ENCODE peak calls at places on chromosome 19, in nine cellular contexts. F, L, E, W, S, R, I, J and N are unnamed samples.

GRCh38 chr19:8552810-8553209 is 24.4 kb downstream of the MYO1F start:
- DNase-seq in W (no peak), I (no peak), L (peak), S (no peak), F (no peak), J (no peak), E (peak), R (peak), N (no peak)

GRCh38 chr19:2977686-2978466 is 512 bp downstream of the TLE6 start:
- DNase-seq in F (no peak), L (no peak), W (no peak), R (peak), S (no peak), J (no peak), I (no peak), E (no peak), N (no peak)

GRCh38 chr19:18879579-18880373 is 16.2 kb downstream of the CERS1 start:
- DNase-seq in J (no peak), S (peak), E (peak), W (peak), I (no peak), L (no peak), R (peak), F (no peak), N (no peak)

GRCh38 chr19:6519289-6519688 is 11.5 kb upstream of the TNFSF9 start:
- DNase-seq in L (no peak), J (no peak), S (no peak), E (peak), W (no peak), I (no peak), R (no peak), F (no peak), N (no peak)

GRCh38 chr19:4567584-4568071 is 8.1 kb upstream of the SEMA6B start:
- DNase-seq in E (peak), R (peak), I (peak), L (no peak), F (no peak), J (no peak), W (peak), S (peak), N (peak)

GRCh38 chr19:41563847-41564514 is 12.0 kb upstream of the CEACAM21 start:
- DNase-seq in W (no peak), I (peak), S (no peak), E (no peak), L (no peak), F (no peak), J (no peak), R (no peak), N (no peak)

GRCh38 chr19:4584670-4585460 is 25.4 kb upstream of the SEMA6B start:
- DNase-seq in R (peak), I (no peak), L (peak), S (no peak), F (no peak), J (peak), W (no peak), E (no peak), N (no peak)

GRCh38 chr19:36436531-36436930 is 18.1 kb upstream of the ZFP82 start:
- DNase-seq in J (no peak), L (peak), R (no peak), F (no peak), I (no peak), E (no peak), S (no peak), W (no peak), N (no peak)

GRCh38 chr19:24059572-24060295 is 27.3 kb upstream of the ZNF254 start:
- DNase-seq in R (no peak), W (no peak), J (no peak), F (no peak), S (no peak), I (no peak), L (no peak), E (no peak), N (no peak)

GRCh38 chr19:15114153-15114540 is 6.9 kb downstream of the SYDE1 start:
- DNase-seq in W (no peak), F (no peak), I (no peak), J (no peak), E (no peak), R (no peak), L (no peak), S (no peak), N (no peak)

GRCh38 chr19:46714523-46715106 is 2.3 kb downstream of the PRKD2 start:
- DNase-seq in J (no peak), F (no peak), W (no peak), R (no peak), I (peak), E (no peak), S (no peak), L (no peak), N (peak)

GRCh38 chr19:21094347-21095025 is 12.5 kb downstream of the ZNF714 start:
- DNase-seq in I (no peak), F (no peak), S (no peak), J (no peak), W (no peak), R (no peak), L (no peak), E (no peak), N (no peak)

GRCh38 chr19:42252365-42253244 is 2.3 kb downstream of the ERF start:
- DNase-seq in S (no peak), F (peak), J (peak), W (no peak), R (peak), L (no peak), E (no peak), I (peak), N (no peak)

GRCh38 chr19:6963937-6964336 is 57.3 kb downstream of the MBD3L2B start:
- DNase-seq in J (no peak), E (no peak), W (no peak), S (no peak), F (no peak), R (peak), I (peak), L (no peak), N (peak)

GRCh38 chr19:43562698-43563241 is 12.6 kb downstream of the XRCC1 start:
- DNase-seq in S (peak), W (peak), I (peak), J (peak), F (peak), E (peak), L (peak), R (no peak), N (peak)

GRCh38 chr19:40612831-40613668 is 11.9 kb downstream of the LTBP4 start:
- DNase-seq in I (peak), R (peak), L (no peak), F (no peak), J (no peak), E (peak), W (peak), S (peak), N (peak)

GRCh38 chr19:2186071-2186846 is 22.5 kb downstream of the DOT1L start:
- DNase-seq in E (no peak), F (no peak), J (no peak), R (no peak), S (peak), L (no peak), W (no peak), I (no peak), N (no peak)

GRCh38 chr19:39705578-39706188 is 1.4 kb downstream of the LGALS14 start:
- DNase-seq in J (no peak), F (no peak), E (no peak), I (no peak), R (no peak), S (no peak), L (no peak), W (no peak), N (no peak)